ENCODE peak calls at places on chromosomes 4 and X, in seven cellular contexts. H, K, T, O, C, Q and L are unnamed samples.

GRCh38 chrX:16931855-16932254 is 14.6 kb upstream of the REPS2 start:
- DNase-seq in H (no peak), K (no peak), T (no peak), O (no peak), C (no peak), Q (no peak), L (no peak)

GRCh38 chrX:131762802-131763234 is 218.9 kb downstream of the OR13H1 start:
- DNase-seq in H (no peak), K (no peak), T (no peak), O (no peak), C (no peak), Q (no peak), L (no peak)

GRCh38 chr4:110621328-110621812 is 1.5 kb downstream of the PITX2 start:
- DNase-seq in H (peak), K (no peak), T (peak), O (no peak), C (no peak), Q (no peak), L (no peak)

GRCh38 chrX:39519213-39519544 is 578.6 kb downstream of the BCOR start:
- DNase-seq in H (no peak), K (no peak), T (no peak), O (no peak), C (no peak), Q (no peak), L (no peak)

GRCh38 chr4:168888715-168889215 is 121.3 kb downstream of the CBR4 start:
- DNase-seq in H (no peak), K (no peak), T (no peak), O (no peak), C (no peak), Q (no peak), L (no peak)

GRCh38 chr4:136392576-136392975 is 1139.7 kb downstream of the PCDH18 start:
- DNase-seq in H (no peak), K (no peak), T (no peak), O (no peak), C (no peak), Q (no peak), L (no peak)

GRCh38 chrX:33892670-33893069 is 239.4 kb downstream of the FAM47A start:
- DNase-seq in H (no peak), K (no peak), T (no peak), O (no peak), C (no peak), Q (no peak), L (no peak)

GRCh38 chrX:9829308-9830267 is 43.4 kb downstream of the SHROOM2 start:
- DNase-seq in H (no peak), K (no peak), T (no peak), O (no peak), C (no peak), Q (no peak), L (peak)

GRCh38 chr4:6348408-6348807 is 78.8 kb downstream of the WFS1 start:
- DNase-seq in H (peak), K (no peak), T (no peak), O (no peak), C (no peak), Q (no peak), L (no peak)

GRCh38 chrX:154021131-154021611 is 1.5 kb upstream of the IRAK1 start:
- DNase-seq in H (no peak), K (peak), T (no peak), O (peak), C (no peak), Q (no peak), L (no peak)

GRCh38 chrX:128698528-128698927 is 646.3 kb upstream of the ACTRT1 start:
- DNase-seq in H (no peak), K (no peak), T (no peak), O (no peak), C (no peak), Q (no peak), L (no peak)

GRCh38 chr4:105433421-105433820 is 40.4 kb downstream of the PPA2 start:
- DNase-seq in H (no peak), K (no peak), T (no peak), O (no peak), C (no peak), Q (no peak), L (no peak)

GRCh38 chrX:97602465-97603258 is 719.0 kb downstream of the RPA4 start:
- DNase-seq in H (no peak), K (no peak), T (no peak), O (no peak), C (no peak), Q (no peak), L (no peak)

GRCh38 chr4:34193451-34194154 is 2050.7 kb downstream of the ARAP2 start:
- DNase-seq in H (no peak), K (no peak), T (no peak), O (no peak), C (no peak), Q (no peak), L (no peak)

GRCh38 chrX:19225906-19226305 is 103.6 kb upstream of the ADGRG2 start:
- DNase-seq in H (no peak), K (peak), T (no peak), O (peak), C (no peak), Q (no peak), L (no peak)

GRCh38 chrX:13938766-13939530 is 90.7 kb downstream of the GEMIN8 start:
- DNase-seq in H (no peak), K (no peak), T (no peak), O (no peak), C (no peak), Q (no peak), L (no peak)

GRCh38 chr4:176467011-176467410 is 147.2 kb downstream of the SPCS3 start:
- DNase-seq in H (no peak), K (no peak), T (no peak), O (no peak), C (no peak), Q (no peak), L (no peak)

GRCh38 chrX:48472851-48473717 is 2.9 kb upstream of the FTSJ1 start:
- DNase-seq in H (no peak), K (peak), T (no peak), O (no peak), C (no peak), Q (no peak), L (no peak)